ENCODE peak calls at places on chromosomes 5 and 9, in five cellular contexts. One of them, this sample, is unnamed. For H3K27me3, the result is how much of the 10 kb centered on the place peaks cover.

GRCh38 chr5:142785211-142785610 is 15.0 kb downstream of the ARHGAP26 start:
- DNase-seq in fibroblast of lung: peak
- DNase-seq in sigmoid colon: no peak
- DNase-seq in endodermal cell: no peak
- DNase-seq in kidney epithelial cell: no peak
- DNase-seq in this sample: no peak

GRCh38 chr5:89343666-89344065 is 460.7 kb upstream of the MEF2C start:
- DNase-seq in fibroblast of lung: peak
- DNase-seq in sigmoid colon: no peak
- DNase-seq in endodermal cell: no peak
- DNase-seq in kidney epithelial cell: no peak
- DNase-seq in this sample: no peak

GRCh38 chr5:55856511-55857246 is 5.5 kb downstream of the IL31RA start:
- DNase-seq in fibroblast of lung: no peak
- DNase-seq in sigmoid colon: no peak
- DNase-seq in endodermal cell: no peak
- DNase-seq in kidney epithelial cell: no peak
- DNase-seq in this sample: no peak

GRCh38 chr9:21546949-21547348 is 64.8 kb upstream of the IFNE start:
- DNase-seq in fibroblast of lung: no peak
- DNase-seq in sigmoid colon: no peak
- DNase-seq in endodermal cell: no peak
- DNase-seq in kidney epithelial cell: no peak
- DNase-seq in this sample: no peak

GRCh38 chr5:1101991-1102713 is 9.7 kb downstream of the SLC12A7 start:
- DNase-seq in fibroblast of lung: no peak
- DNase-seq in sigmoid colon: peak
- DNase-seq in endodermal cell: peak
- DNase-seq in kidney epithelial cell: no peak
- DNase-seq in this sample: no peak

GRCh38 chr5:134784946-134785620 is 26.5 kb downstream of the DDX46 start:
- DNase-seq in fibroblast of lung: peak
- DNase-seq in sigmoid colon: no peak
- DNase-seq in endodermal cell: no peak
- DNase-seq in kidney epithelial cell: no peak
- DNase-seq in this sample: no peak

GRCh38 chr9:13721481-13722235 is 442.2 kb upstream of the MPDZ start:
- DNase-seq in fibroblast of lung: peak
- DNase-seq in sigmoid colon: no peak
- DNase-seq in endodermal cell: no peak
- DNase-seq in kidney epithelial cell: no peak
- DNase-seq in this sample: no peak

GRCh38 chr5:85108471-85108870 is 723.8 kb upstream of the EDIL3 start:
- DNase-seq in fibroblast of lung: no peak
- DNase-seq in sigmoid colon: no peak
- DNase-seq in endodermal cell: no peak
- DNase-seq in kidney epithelial cell: no peak
- DNase-seq in this sample: no peak

GRCh38 chr5:95392593-95393182 is 1.5 kb downstream of the FAM81B start:
- DNase-seq in fibroblast of lung: peak
- DNase-seq in sigmoid colon: no peak
- DNase-seq in endodermal cell: no peak
- DNase-seq in kidney epithelial cell: peak
- DNase-seq in this sample: no peak

GRCh38 chr5:34673463-34674125 is 17.5 kb downstream of the RAI14 start:
- DNase-seq in fibroblast of lung: no peak
- DNase-seq in sigmoid colon: no peak
- DNase-seq in endodermal cell: no peak
- DNase-seq in kidney epithelial cell: no peak
- DNase-seq in this sample: no peak

GRCh38 chr9:114307323-114308250 is 15.3 kb upstream of the ORM1 start:
- DNase-seq in fibroblast of lung: peak
- DNase-seq in sigmoid colon: peak
- DNase-seq in endodermal cell: peak
- DNase-seq in kidney epithelial cell: no peak
- DNase-seq in this sample: no peak

GRCh38 chr9:86281577-86282076 is 711 bp downstream of the ISCA1 start:
- DNase-seq in fibroblast of lung: peak
- DNase-seq in sigmoid colon: no peak
- DNase-seq in endodermal cell: no peak
- DNase-seq in kidney epithelial cell: no peak
- DNase-seq in this sample: no peak

GRCh38 chr5:151651997-151652645 is 34.6 kb downstream of the SPARC start:
- DNase-seq in fibroblast of lung: peak
- DNase-seq in sigmoid colon: peak
- DNase-seq in endodermal cell: peak
- DNase-seq in kidney epithelial cell: no peak
- DNase-seq in this sample: no peak

GRCh38 chr5:7871560-7872113 is 2.7 kb downstream of the MTRR start:
- DNase-seq in fibroblast of lung: no peak
- DNase-seq in sigmoid colon: no peak
- DNase-seq in endodermal cell: no peak
- DNase-seq in kidney epithelial cell: no peak
- DNase-seq in this sample: no peak

GRCh38 chr5:1516615-1517601 is 6.9 kb downstream of the LPCAT1 start:
- DNase-seq in fibroblast of lung: peak
- DNase-seq in sigmoid colon: peak
- DNase-seq in endodermal cell: peak
- DNase-seq in kidney epithelial cell: no peak
- DNase-seq in this sample: peak

GRCh38 chr9:16387382-16387781 is 483.1 kb downstream of the BNC2 start:
- DNase-seq in fibroblast of lung: peak
- DNase-seq in sigmoid colon: no peak
- DNase-seq in endodermal cell: no peak
- DNase-seq in kidney epithelial cell: no peak
- DNase-seq in this sample: no peak

GRCh38 chr5:16805478-16805877 is 130.6 kb downstream of the MYO10 start:
- DNase-seq in fibroblast of lung: no peak
- DNase-seq in sigmoid colon: no peak
- DNase-seq in endodermal cell: no peak
- DNase-seq in kidney epithelial cell: no peak
- DNase-seq in this sample: peak

GRCh38 chr9:93646640-93647178 is 70.3 kb downstream of the PHF2 start:
- DNase-seq in fibroblast of lung: no peak
- DNase-seq in sigmoid colon: no peak
- DNase-seq in endodermal cell: peak
- DNase-seq in kidney epithelial cell: no peak
- DNase-seq in this sample: no peak

GRCh38 chr5:143131983-143132382 is 271.5 kb downstream of the NR3C1 start:
- DNase-seq in fibroblast of lung: no peak
- DNase-seq in sigmoid colon: no peak
- DNase-seq in endodermal cell: no peak
- DNase-seq in kidney epithelial cell: no peak
- DNase-seq in this sample: no peak

GRCh38 chr5:65704608-65705239 is 17.2 kb downstream of the SGTB start:
- DNase-seq in fibroblast of lung: no peak
- DNase-seq in sigmoid colon: no peak
- DNase-seq in endodermal cell: no peak
- DNase-seq in kidney epithelial cell: no peak
- DNase-seq in this sample: no peak

GRCh38 chr5:50415912-50416311 is 25.2 kb downstream of the EMB start:
- DNase-seq in fibroblast of lung: no peak
- DNase-seq in sigmoid colon: no peak
- DNase-seq in endodermal cell: no peak
- DNase-seq in kidney epithelial cell: no peak
- DNase-seq in this sample: no peak

GRCh38 chr5:145568581-145568980 is 266.6 kb downstream of the PRELID2 start:
- DNase-seq in fibroblast of lung: peak
- DNase-seq in sigmoid colon: no peak
- DNase-seq in endodermal cell: no peak
- DNase-seq in kidney epithelial cell: no peak
- DNase-seq in this sample: no peak

GRCh38 chr5:110957934-110958333 is 113.6 kb upstream of the TSLP start:
- DNase-seq in fibroblast of lung: peak
- DNase-seq in sigmoid colon: no peak
- DNase-seq in endodermal cell: no peak
- DNase-seq in kidney epithelial cell: no peak
- DNase-seq in this sample: no peak

GRCh38 chr9:17536027-17536426 is 42.8 kb upstream of the SH3GL2 start:
- DNase-seq in fibroblast of lung: no peak
- DNase-seq in sigmoid colon: no peak
- DNase-seq in endodermal cell: no peak
- DNase-seq in kidney epithelial cell: no peak
- DNase-seq in this sample: no peak

GRCh38 chr5:127870914-127871313 is 167.7 kb downstream of the CCDC192 start:
- DNase-seq in fibroblast of lung: peak
- DNase-seq in sigmoid colon: peak
- DNase-seq in endodermal cell: no peak
- DNase-seq in kidney epithelial cell: no peak
- DNase-seq in this sample: no peak

GRCh38 chr5:151902215-151902614 is 22.4 kb downstream of the GLRA1 start:
- DNase-seq in fibroblast of lung: no peak
- DNase-seq in sigmoid colon: no peak
- DNase-seq in endodermal cell: no peak
- DNase-seq in kidney epithelial cell: no peak
- DNase-seq in this sample: no peak

GRCh38 chr5:140633081-140633471 is at the start of gene CD14:
- DNase-seq in fibroblast of lung: no peak
- DNase-seq in sigmoid colon: peak
- DNase-seq in endodermal cell: no peak
- DNase-seq in kidney epithelial cell: no peak
- DNase-seq in this sample: no peak

GRCh38 chr5:20556364-20556763 is 568.4 kb upstream of the CDH18 start:
- DNase-seq in fibroblast of lung: peak
- DNase-seq in sigmoid colon: no peak
- DNase-seq in endodermal cell: no peak
- DNase-seq in kidney epithelial cell: no peak
- DNase-seq in this sample: no peak

DNA sequence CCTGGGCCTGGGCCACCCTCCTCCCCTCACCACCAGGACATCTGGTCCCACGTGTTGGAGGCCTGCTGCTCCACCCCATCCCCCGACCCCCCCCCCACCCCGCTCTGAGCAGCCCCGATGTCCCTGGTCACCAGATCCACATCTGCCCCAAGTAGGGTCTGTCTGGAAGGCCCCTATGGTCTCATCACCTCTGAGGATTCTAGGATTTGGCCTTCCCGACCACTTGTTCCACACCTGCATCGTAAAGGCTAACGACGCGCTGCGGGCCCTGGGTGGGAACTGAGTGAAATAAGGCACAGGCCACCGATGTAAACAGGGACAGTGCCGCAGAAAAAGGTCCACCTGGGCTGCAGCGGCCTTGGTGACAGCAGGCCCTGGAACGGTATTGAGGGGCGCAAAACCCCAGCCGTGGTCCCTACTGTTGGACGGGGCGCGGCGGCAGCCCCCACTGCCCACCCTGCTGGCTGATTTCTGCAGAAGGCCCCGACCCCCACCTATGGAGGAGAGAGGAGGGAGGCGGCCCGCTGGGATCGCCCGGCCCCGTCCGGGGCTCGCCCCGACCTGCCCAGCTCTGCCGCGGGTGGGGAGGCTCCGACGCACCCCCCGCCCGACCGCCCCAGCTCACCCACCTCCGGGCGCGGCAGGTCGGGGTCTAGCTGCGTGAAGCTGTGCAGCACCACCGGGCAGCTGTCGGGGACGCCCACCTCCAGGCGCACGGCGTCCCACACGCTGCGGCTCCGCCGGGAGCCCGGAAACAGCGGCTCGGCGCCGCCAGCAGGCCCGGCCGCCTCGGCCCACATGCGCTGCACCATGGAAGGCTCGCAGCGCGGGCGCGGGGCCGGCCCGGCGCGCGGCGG is 469 bp downstream of the RALGDS start:
- DNase-seq in fibroblast of lung: no peak
- DNase-seq in sigmoid colon: peak
- DNase-seq in endodermal cell: peak
- DNase-seq in kidney epithelial cell: no peak
- DNase-seq in this sample: no peak
- H3K27me3 ChIP-seq in fibroblast of lung: under half
- H3K27me3 ChIP-seq in sigmoid colon: under half
- H3K27me3 ChIP-seq in endodermal cell: under half
- H3K27me3 ChIP-seq in kidney epithelial cell: under half
- H3K27me3 ChIP-seq in this sample: under half

DNA sequence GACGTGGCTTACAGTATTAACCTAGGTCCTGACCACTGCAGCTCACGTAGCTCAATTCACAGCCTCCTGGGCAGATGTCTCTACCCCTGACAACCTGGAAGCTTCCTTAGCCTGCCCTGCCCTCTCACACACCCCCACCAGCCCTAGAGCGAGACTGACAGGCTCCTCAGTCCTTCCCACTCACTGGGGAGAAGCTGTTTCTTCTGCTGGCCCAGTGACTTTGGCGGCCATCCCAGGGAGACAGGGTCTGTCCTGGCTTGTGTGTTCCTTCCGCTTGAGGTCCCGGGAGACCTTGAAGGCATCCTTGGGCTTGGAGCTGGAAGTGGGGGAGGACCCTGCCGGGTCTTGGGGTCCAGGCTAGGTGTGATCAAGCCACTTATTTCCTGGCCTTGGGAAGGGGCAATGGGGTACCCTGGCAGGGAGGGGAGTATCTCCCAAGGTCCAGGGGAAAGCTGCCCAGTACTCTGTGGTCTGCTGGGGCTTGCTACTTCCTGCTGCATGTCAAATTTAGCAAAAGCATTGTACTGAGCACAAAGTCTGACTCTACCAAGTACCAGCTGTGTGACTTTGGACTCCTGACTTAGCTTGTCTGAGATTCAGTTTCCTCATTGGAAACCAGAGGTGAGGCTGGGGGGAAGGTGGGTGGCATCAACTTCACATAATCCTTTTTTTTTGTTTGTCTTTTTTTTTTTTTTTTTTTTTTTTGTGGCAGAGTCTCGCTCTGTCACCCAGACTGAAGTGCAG is 1.9 kb downstream of the MIGA2 start:
- DNase-seq in fibroblast of lung: no peak
- DNase-seq in sigmoid colon: no peak
- DNase-seq in endodermal cell: no peak
- DNase-seq in kidney epithelial cell: no peak
- DNase-seq in this sample: no peak
- H3K4me3 ChIP-seq in fibroblast of lung: peak
- H3K4me3 ChIP-seq in sigmoid colon: no peak
- H3K4me3 ChIP-seq in endodermal cell: peak
- H3K4me3 ChIP-seq in kidney epithelial cell: no peak
- H3K4me3 ChIP-seq in this sample: no peak

GRCh38 chr5:176609724-176610429 is at the start of gene GPRIN1:
- DNase-seq in fibroblast of lung: peak
- DNase-seq in sigmoid colon: no peak
- DNase-seq in endodermal cell: peak
- DNase-seq in kidney epithelial cell: no peak
- DNase-seq in this sample: no peak
- TF ChIP-seq CTCF in fibroblast of lung: no peak
- TF ChIP-seq CTCF in sigmoid colon: no peak
- TF ChIP-seq CTCF in endodermal cell: peak
- TF ChIP-seq CTCF in kidney epithelial cell: no peak
- TF ChIP-seq CTCF in this sample: peak

GRCh38 chr5:125041798-125042197 is 295.4 kb upstream of the ZNF608 start:
- DNase-seq in fibroblast of lung: no peak
- DNase-seq in sigmoid colon: no peak
- DNase-seq in endodermal cell: no peak
- DNase-seq in kidney epithelial cell: no peak
- DNase-seq in this sample: no peak

GRCh38 chr5:125043781-125044391 is 297.4 kb upstream of the ZNF608 start:
- DNase-seq in fibroblast of lung: peak
- DNase-seq in sigmoid colon: no peak
- DNase-seq in endodermal cell: no peak
- DNase-seq in kidney epithelial cell: peak
- DNase-seq in this sample: no peak

GRCh38 chr5:125045647-125046046 is 299.2 kb upstream of the ZNF608 start:
- DNase-seq in fibroblast of lung: no peak
- DNase-seq in sigmoid colon: no peak
- DNase-seq in endodermal cell: no peak
- DNase-seq in kidney epithelial cell: no peak
- DNase-seq in this sample: no peak

GRCh38 chr5:125044491-125045282 is 298.2 kb upstream of the ZNF608 start:
- DNase-seq in fibroblast of lung: peak
- DNase-seq in sigmoid colon: no peak
- DNase-seq in endodermal cell: no peak
- DNase-seq in kidney epithelial cell: no peak
- DNase-seq in this sample: no peak

GRCh38 chr5:125042243-125042887 is 295.9 kb upstream of the ZNF608 start:
- DNase-seq in fibroblast of lung: peak
- DNase-seq in sigmoid colon: no peak
- DNase-seq in endodermal cell: no peak
- DNase-seq in kidney epithelial cell: no peak
- DNase-seq in this sample: peak
- H3K27me3 ChIP-seq in fibroblast of lung: under half
- H3K27me3 ChIP-seq in sigmoid colon: under half
- H3K27me3 ChIP-seq in endodermal cell: under half
- H3K27me3 ChIP-seq in kidney epithelial cell: under half
- H3K27me3 ChIP-seq in this sample: under half

This sample was measured in BJ.